ENCODE peak calls at places on chromosome 10, in eight cellular contexts. U is tibial nerve, R is breast epithelium, S is right lobe of liver, Q is adrenal gland, A is body of pancreas, G is GM12878, Z is sigmoid colon. L is an unnamed sample.

GRCh38 chr10:117431160-117431559 is 55.9 kb upstream of the PDZD8 start:
- DNase-seq in U (no peak), R (no peak), G (no peak), S (no peak), A (no peak), Z (no peak), Q (no peak), L (no peak)

GRCh38 chr10:97851341-97852001 is 1.8 kb downstream of the GOLGA7B start:
- DNase-seq in A (no peak), R (no peak), S (no peak), G (no peak), U (no peak), Q (no peak), Z (no peak), L (no peak)

GRCh38 chr10:43044444-43045245 is 32.2 kb upstream of the RET start:
- DNase-seq in U (no peak), Q (no peak), S (peak), G (no peak), Z (peak), R (peak), A (no peak), L (no peak)

GRCh38 chr10:3107426-3107961 is 40.1 kb downstream of the PFKP start:
- DNase-seq in Q (peak), R (peak), U (peak), S (peak), A (peak), Z (peak), G (no peak), L (no peak)

GRCh38 chr10:60820093-60820769 is 42.0 kb downstream of the CDK1 start:
- DNase-seq in A (no peak), U (no peak), Z (no peak), R (no peak), S (no peak), Q (no peak), G (peak), L (no peak)

GRCh38 chr10:49108656-49109055 is 6.7 kb downstream of the VSTM4 start:
- DNase-seq in G (no peak), R (no peak), Q (no peak), Z (no peak), A (no peak), U (no peak), S (no peak), L (no peak)

GRCh38 chr10:96413151-96413787 is 54.5 kb upstream of the OPALIN start:
- DNase-seq in G (no peak), Q (no peak), U (no peak), R (no peak), S (no peak), A (no peak), Z (peak), L (no peak)

GRCh38 chr10:123967626-123968243 is 76.1 kb upstream of the CPXM2 start:
- DNase-seq in S (peak), Z (peak), A (peak), G (no peak), R (peak), Q (peak), U (peak), L (peak)

GRCh38 chr10:110408203-110408871 is 89.4 kb upstream of the DUSP5 start:
- DNase-seq in Z (no peak), A (no peak), U (no peak), Q (no peak), S (no peak), G (no peak), R (peak), L (no peak)

GRCh38 chr10:88150338-88150737 is 286.9 kb downstream of the PTEN start:
- DNase-seq in U (no peak), Q (peak), R (no peak), G (no peak), Z (no peak), A (no peak), S (no peak), L (no peak)

GRCh38 chr10:48638739-48639527 is 34.1 kb upstream of the ARHGAP22 start:
- DNase-seq in Q (no peak), A (no peak), U (no peak), R (no peak), G (no peak), Z (no peak), S (no peak), L (no peak)

GRCh38 chr10:101311440-101312067 is 42.4 kb upstream of the BTRC start:
- DNase-seq in Q (no peak), G (no peak), A (peak), S (no peak), Z (no peak), U (no peak), R (no peak), L (peak)

GRCh38 chr10:14671383-14671782 is 103.3 kb downstream of the FAM107B start:
- DNase-seq in U (no peak), Z (no peak), S (no peak), R (no peak), G (no peak), Q (no peak), A (no peak), L (peak)

GRCh38 chr10:82318533-82318932 is 443.5 kb downstream of the NRG3 start:
- DNase-seq in R (no peak), Z (no peak), G (no peak), Q (no peak), U (no peak), S (no peak), A (no peak), L (no peak)

GRCh38 chr10:52313350-52314006 is 603 bp upstream of the DKK1 start:
- DNase-seq in S (no peak), Q (no peak), G (no peak), R (no peak), A (peak), Z (no peak), U (no peak), L (no peak)

GRCh38 chr10:32413513-32413912 is 32.4 kb upstream of the CCDC7 start:
- DNase-seq in A (no peak), Q (peak), S (no peak), Z (no peak), U (no peak), R (no peak), G (no peak), L (no peak)

GRCh38 chr10:43218206-43218950 is 48.5 kb downstream of the RASGEF1A start:
- DNase-seq in Q (no peak), A (no peak), U (no peak), Z (no peak), S (peak), R (no peak), G (no peak), L (no peak)

GRCh38 chr10:27743736-27744477 is 1.7 kb downstream of the MKX start:
- DNase-seq in Q (peak), U (no peak), A (peak), S (no peak), Z (peak), R (no peak), G (no peak), L (no peak)

GRCh38 chr10:72126184-72126871 is 38.0 kb upstream of the SPOCK2 start:
- DNase-seq in U (no peak), R (no peak), A (no peak), S (no peak), Q (peak), G (no peak), Z (no peak), L (no peak)

GRCh38 chr10:7853226-7853891 is 35.1 kb downstream of the TAF3 start:
- DNase-seq in Z (no peak), U (no peak), S (no peak), Q (no peak), R (no peak), A (no peak), G (no peak), L (no peak)

GRCh38 chr10:35150335-35150734 is 23.7 kb downstream of the CREM start:
- DNase-seq in Q (no peak), R (no peak), U (no peak), Z (no peak), S (no peak), G (no peak), A (peak), L (no peak)

GRCh38 chr10:44723082-44723481 is 188.1 kb upstream of the TMEM72 start:
- DNase-seq in Q (no peak), G (no peak), S (no peak), A (no peak), U (no peak), R (no peak), Z (no peak), L (no peak)

GRCh38 chr10:73591935-73592699 is 975 bp upstream of the USP54 start:
- DNase-seq in G (peak), Z (peak), R (no peak), S (peak), A (peak), U (peak), Q (peak), L (peak)
- TF ChIP-seq POLR2A in G (no peak), Z (no peak), R (peak), S (no peak), A (no peak), U (peak), Q (no peak), L (no peak)

DNA sequence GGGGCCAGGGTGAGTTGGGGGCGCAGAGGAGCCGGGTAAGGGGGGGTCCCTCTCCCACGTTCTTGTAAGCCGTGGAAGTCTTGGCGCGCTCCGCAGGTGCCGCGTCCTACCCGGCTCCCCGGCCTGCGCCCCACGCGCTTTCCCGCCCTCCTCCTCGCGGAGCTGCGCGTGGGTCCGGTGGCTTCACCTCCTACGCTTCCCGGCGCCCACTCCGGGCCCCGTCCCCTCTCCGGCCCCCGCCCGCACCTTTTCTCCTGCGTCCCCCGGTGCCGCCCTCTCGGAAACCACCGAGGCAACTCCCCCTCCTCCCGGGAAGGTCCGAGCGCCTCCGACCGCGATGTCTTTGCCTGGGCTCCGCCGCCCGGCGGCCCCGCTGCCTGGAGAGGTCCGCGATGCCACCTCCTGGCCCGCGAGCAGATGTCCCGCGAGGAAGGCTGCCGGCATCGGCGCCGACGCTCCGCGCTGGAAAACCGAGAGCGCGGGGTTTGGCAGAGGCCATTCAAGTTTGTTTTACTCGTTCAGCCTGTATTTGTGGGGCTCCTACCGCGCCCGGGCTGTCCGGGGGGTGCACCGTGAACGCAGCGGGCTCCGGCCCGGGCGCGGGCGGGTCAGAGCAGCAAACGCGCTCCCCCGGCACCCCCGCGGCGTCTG is 2.4 kb upstream of the NKX6-2 start:
- DNase-seq in R (no peak), Z (no peak), Q (no peak), G (no peak), A (no peak), U (no peak), S (no peak), L (peak)
- TF ChIP-seq CTCF in R (no peak), Z (no peak), Q (no peak), G (peak), A (no peak), U (peak), S (no peak), L (no peak)

GRCh38 chr10:79334573-79334972 is 12.7 kb upstream of the PPIF start:
- DNase-seq in G (no peak), S (no peak), R (no peak), U (no peak), Q (no peak), A (no peak), Z (no peak), L (no peak)
- H3K27ac ChIP-seq in G (no peak), S (no peak), R (no peak), U (no peak), Q (peak), A (no peak), Z (no peak), L (no peak)

DNA sequence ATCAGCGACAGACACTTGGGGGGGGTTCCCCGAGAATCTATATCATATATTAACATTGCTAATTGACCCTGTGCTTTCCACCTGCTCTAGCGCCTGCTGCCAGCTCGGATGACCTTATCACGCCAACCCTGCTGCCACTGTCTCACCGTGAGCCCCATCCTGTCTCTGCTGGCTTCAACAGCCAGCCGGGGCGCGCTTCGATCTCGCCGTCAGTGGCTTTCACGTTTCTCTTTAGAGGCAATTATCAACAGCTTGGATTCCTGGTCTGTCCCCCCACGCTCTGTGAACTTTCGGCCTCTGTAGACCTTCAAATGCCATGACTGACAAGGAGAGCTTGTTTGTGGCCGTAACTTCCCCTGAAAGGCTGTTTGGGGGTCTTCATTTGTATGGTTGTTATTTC is 123.0 kb downstream of the EBF3 start:
- DNase-seq in S (no peak), R (no peak), G (no peak), U (no peak), A (no peak), Z (no peak), Q (no peak), L (no peak)
- TF ChIP-seq POLR2A in S (no peak), R (no peak), G (no peak), U (no peak), A (no peak), Z (no peak), Q (no peak), L (no peak)

GRCh38 chr10:24952146-24952700 is at the start of gene PRTFDC1:
- DNase-seq in R (no peak), Q (peak), U (peak), Z (peak), S (peak), G (no peak), A (peak), L (peak)
- TF ChIP-seq CTCF in R (no peak), Q (no peak), U (no peak), Z (peak), S (no peak), G (peak), A (no peak), L (no peak)

GRCh38 chr10:92291610-92291859 is 568 bp downstream of the MARCHF5 start:
- DNase-seq in A (no peak), R (no peak), U (peak), Q (peak), G (no peak), S (no peak), Z (no peak), L (no peak)
- H3K27ac ChIP-seq in A (peak), R (peak), U (peak), Q (peak), G (peak), S (peak), Z (peak), L (peak)